ENCODE peak calls at places on chromosomes 1 and 21, in ten cellular contexts. One of them, this sample, is unnamed.

GRCh38 chr1:33641099-33641830 is 168.8 kb downstream of the ZSCAN20 start:
- DNase-seq in GM23338: peak; percentile 62
- DNase-seq in AG09319: no peak
- DNase-seq in epithelial cell of esophagus: peak; percentile 44
- DNase-seq in HFF-Myc: no peak
- DNase-seq in tibial artery: no peak
- DNase-seq in breast epithelium: no peak
- DNase-seq in Calu3: no peak
- DNase-seq in fibroblast of villous mesenchyme: peak; percentile 18
- DNase-seq in CD4-positive, alpha-beta T cell: no peak
- DNase-seq in this sample: no peak

GRCh38 chr1:79497193-79497773 is 490.8 kb upstream of the ADGRL4 start:
- DNase-seq in GM23338: peak; percentile 67
- DNase-seq in AG09319: no peak
- DNase-seq in epithelial cell of esophagus: peak; percentile 57
- DNase-seq in HFF-Myc: peak; percentile 14
- DNase-seq in tibial artery: no peak
- DNase-seq in breast epithelium: no peak
- DNase-seq in Calu3: peak; percentile 65
- DNase-seq in fibroblast of villous mesenchyme: peak; percentile 13
- DNase-seq in CD4-positive, alpha-beta T cell: no peak
- DNase-seq in this sample: no peak

GRCh38 chr1:92486251-92487077 is at the start of gene GFI1:
- DNase-seq in GM23338: peak; percentile 76
- DNase-seq in AG09319: no peak
- DNase-seq in epithelial cell of esophagus: no peak
- DNase-seq in HFF-Myc: no peak
- DNase-seq in tibial artery: no peak
- DNase-seq in breast epithelium: no peak
- DNase-seq in Calu3: no peak
- DNase-seq in fibroblast of villous mesenchyme: peak; percentile 23
- DNase-seq in CD4-positive, alpha-beta T cell: peak; percentile 51
- DNase-seq in this sample: peak; percentile 13

GRCh38 chr1:116345830-116346229 is 27.2 kb upstream of the ATP1A1 start:
- DNase-seq in GM23338: peak; percentile 72
- DNase-seq in AG09319: no peak
- DNase-seq in epithelial cell of esophagus: no peak
- DNase-seq in HFF-Myc: no peak
- DNase-seq in tibial artery: no peak
- DNase-seq in breast epithelium: no peak
- DNase-seq in Calu3: no peak
- DNase-seq in fibroblast of villous mesenchyme: no peak
- DNase-seq in CD4-positive, alpha-beta T cell: peak; percentile 55
- DNase-seq in this sample: no peak

GRCh38 chr1:97091679-97092078 is 370.1 kb downstream of the PTBP2 start:
- DNase-seq in GM23338: no peak
- DNase-seq in AG09319: no peak
- DNase-seq in epithelial cell of esophagus: no peak
- DNase-seq in HFF-Myc: no peak
- DNase-seq in tibial artery: no peak
- DNase-seq in breast epithelium: no peak
- DNase-seq in Calu3: no peak
- DNase-seq in fibroblast of villous mesenchyme: no peak
- DNase-seq in CD4-positive, alpha-beta T cell: no peak
- DNase-seq in this sample: no peak

GRCh38 chr1:185939142-185939541 is 205.0 kb downstream of the HMCN1 start:
- DNase-seq in GM23338: peak; percentile 56
- DNase-seq in AG09319: no peak
- DNase-seq in epithelial cell of esophagus: no peak
- DNase-seq in HFF-Myc: no peak
- DNase-seq in tibial artery: no peak
- DNase-seq in breast epithelium: no peak
- DNase-seq in Calu3: no peak
- DNase-seq in fibroblast of villous mesenchyme: no peak
- DNase-seq in CD4-positive, alpha-beta T cell: no peak
- DNase-seq in this sample: no peak

GRCh38 chr21:45299026-45299863 is 11.6 kb upstream of the POFUT2 start:
- DNase-seq in GM23338: no peak
- DNase-seq in AG09319: no peak
- DNase-seq in epithelial cell of esophagus: peak; percentile 55
- DNase-seq in HFF-Myc: no peak
- DNase-seq in tibial artery: peak; percentile 91
- DNase-seq in breast epithelium: peak; percentile 38
- DNase-seq in Calu3: no peak
- DNase-seq in fibroblast of villous mesenchyme: peak; percentile 89
- DNase-seq in CD4-positive, alpha-beta T cell: no peak
- DNase-seq in this sample: peak; percentile 59

GRCh38 chr1:195097316-195097715 is 1510.9 kb downstream of the KCNT2 start:
- DNase-seq in GM23338: no peak
- DNase-seq in AG09319: no peak
- DNase-seq in epithelial cell of esophagus: peak; percentile 73
- DNase-seq in HFF-Myc: no peak
- DNase-seq in tibial artery: no peak
- DNase-seq in breast epithelium: no peak
- DNase-seq in Calu3: peak; percentile 61
- DNase-seq in fibroblast of villous mesenchyme: no peak
- DNase-seq in CD4-positive, alpha-beta T cell: no peak
- DNase-seq in this sample: no peak

GRCh38 chr1:193042766-193043691 is 16.1 kb downstream of the UCHL5 start:
- DNase-seq in GM23338: no peak
- DNase-seq in AG09319: no peak
- DNase-seq in epithelial cell of esophagus: no peak
- DNase-seq in HFF-Myc: no peak
- DNase-seq in tibial artery: no peak
- DNase-seq in breast epithelium: no peak
- DNase-seq in Calu3: no peak
- DNase-seq in fibroblast of villous mesenchyme: no peak
- DNase-seq in CD4-positive, alpha-beta T cell: no peak
- DNase-seq in this sample: no peak

GRCh38 chr1:11912000-11912399 is 14.2 kb downstream of the KIAA2013 start:
- DNase-seq in GM23338: no peak
- DNase-seq in AG09319: no peak
- DNase-seq in epithelial cell of esophagus: no peak
- DNase-seq in HFF-Myc: no peak
- DNase-seq in tibial artery: no peak
- DNase-seq in breast epithelium: no peak
- DNase-seq in Calu3: no peak
- DNase-seq in fibroblast of villous mesenchyme: no peak
- DNase-seq in CD4-positive, alpha-beta T cell: no peak
- DNase-seq in this sample: no peak

GRCh38 chr1:203888807-203889251 is 27.4 kb downstream of the SNRPE start:
- DNase-seq in GM23338: no peak
- DNase-seq in AG09319: no peak
- DNase-seq in epithelial cell of esophagus: peak; percentile 79
- DNase-seq in HFF-Myc: peak; percentile 20
- DNase-seq in tibial artery: no peak
- DNase-seq in breast epithelium: no peak
- DNase-seq in Calu3: no peak
- DNase-seq in fibroblast of villous mesenchyme: peak; percentile 30
- DNase-seq in CD4-positive, alpha-beta T cell: no peak
- DNase-seq in this sample: no peak

GRCh38 chr21:43768868-43769167 is 7.3 kb downstream of the CSTB start:
- DNase-seq in GM23338: peak; percentile 25
- DNase-seq in AG09319: no peak
- DNase-seq in epithelial cell of esophagus: no peak
- DNase-seq in HFF-Myc: no peak
- DNase-seq in tibial artery: no peak
- DNase-seq in breast epithelium: no peak
- DNase-seq in Calu3: no peak
- DNase-seq in fibroblast of villous mesenchyme: no peak
- DNase-seq in CD4-positive, alpha-beta T cell: no peak
- DNase-seq in this sample: no peak

GRCh38 chr1:14804626-14805025 is 206.1 kb downstream of the KAZN start:
- DNase-seq in GM23338: peak; percentile 69
- DNase-seq in AG09319: no peak
- DNase-seq in epithelial cell of esophagus: no peak
- DNase-seq in HFF-Myc: no peak
- DNase-seq in tibial artery: no peak
- DNase-seq in breast epithelium: no peak
- DNase-seq in Calu3: peak; percentile 43
- DNase-seq in fibroblast of villous mesenchyme: no peak
- DNase-seq in CD4-positive, alpha-beta T cell: no peak
- DNase-seq in this sample: no peak
- TF ChIP-seq CTCF in GM23338: peak; percentile 72
- TF ChIP-seq CTCF in AG09319: peak; percentile 26
- TF ChIP-seq CTCF in epithelial cell of esophagus: peak; percentile 40
- TF ChIP-seq CTCF in HFF-Myc: peak; percentile 43
- TF ChIP-seq CTCF in tibial artery: no peak
- TF ChIP-seq CTCF in breast epithelium: peak; percentile 11
- TF ChIP-seq CTCF in Calu3: no peak
- TF ChIP-seq CTCF in fibroblast of villous mesenchyme: peak; percentile 32
- TF ChIP-seq CTCF in CD4-positive, alpha-beta T cell: no peak
- TF ChIP-seq CTCF in this sample: no peak

GRCh38 chr1:63742526-63742925 is 31.3 kb upstream of the ROR1 start:
- DNase-seq in GM23338: no peak
- DNase-seq in AG09319: no peak
- DNase-seq in epithelial cell of esophagus: no peak
- DNase-seq in HFF-Myc: no peak
- DNase-seq in tibial artery: no peak
- DNase-seq in breast epithelium: no peak
- DNase-seq in Calu3: no peak
- DNase-seq in fibroblast of villous mesenchyme: no peak
- DNase-seq in CD4-positive, alpha-beta T cell: no peak
- DNase-seq in this sample: no peak

GRCh38 chr1:63740432-63740831 is 33.4 kb upstream of the ROR1 start:
- DNase-seq in GM23338: no peak
- DNase-seq in AG09319: no peak
- DNase-seq in epithelial cell of esophagus: peak; percentile 53
- DNase-seq in HFF-Myc: no peak
- DNase-seq in tibial artery: no peak
- DNase-seq in breast epithelium: no peak
- DNase-seq in Calu3: no peak
- DNase-seq in fibroblast of villous mesenchyme: no peak
- DNase-seq in CD4-positive, alpha-beta T cell: no peak
- DNase-seq in this sample: no peak

DNA sequence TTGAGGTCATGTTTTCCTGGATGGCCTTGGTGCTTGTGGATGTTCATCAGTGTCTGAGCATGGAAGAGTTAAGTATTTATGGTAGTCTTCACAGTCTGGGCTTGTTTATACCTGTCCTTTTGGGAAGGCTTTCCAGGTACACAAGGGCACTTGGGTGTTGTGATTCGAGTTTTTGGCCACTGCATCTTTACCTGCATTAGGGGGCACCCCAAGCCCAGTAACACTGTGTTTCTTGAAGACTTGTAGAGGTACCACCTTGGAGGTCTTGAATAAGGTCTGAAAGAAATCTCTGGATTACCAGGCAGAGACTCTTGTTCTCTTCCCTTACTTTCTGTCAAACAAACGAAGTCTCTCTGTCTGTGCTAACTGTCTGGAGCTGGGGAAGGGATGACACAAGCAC is 34.4 kb upstream of the ROR1 start:
- DNase-seq in GM23338: peak; percentile 62
- DNase-seq in AG09319: no peak
- DNase-seq in epithelial cell of esophagus: peak; percentile 36
- DNase-seq in HFF-Myc: no peak
- DNase-seq in tibial artery: no peak
- DNase-seq in breast epithelium: no peak
- DNase-seq in Calu3: no peak
- DNase-seq in fibroblast of villous mesenchyme: no peak
- DNase-seq in CD4-positive, alpha-beta T cell: no peak
- DNase-seq in this sample: no peak
- TF ChIP-seq CTCF in GM23338: peak; percentile 76
- TF ChIP-seq CTCF in AG09319: no peak
- TF ChIP-seq CTCF in epithelial cell of esophagus: no peak
- TF ChIP-seq CTCF in HFF-Myc: no peak
- TF ChIP-seq CTCF in tibial artery: no peak
- TF ChIP-seq CTCF in breast epithelium: no peak
- TF ChIP-seq CTCF in Calu3: no peak
- TF ChIP-seq CTCF in fibroblast of villous mesenchyme: no peak
- TF ChIP-seq CTCF in CD4-positive, alpha-beta T cell: no peak
- TF ChIP-seq CTCF in this sample: no peak

DNA sequence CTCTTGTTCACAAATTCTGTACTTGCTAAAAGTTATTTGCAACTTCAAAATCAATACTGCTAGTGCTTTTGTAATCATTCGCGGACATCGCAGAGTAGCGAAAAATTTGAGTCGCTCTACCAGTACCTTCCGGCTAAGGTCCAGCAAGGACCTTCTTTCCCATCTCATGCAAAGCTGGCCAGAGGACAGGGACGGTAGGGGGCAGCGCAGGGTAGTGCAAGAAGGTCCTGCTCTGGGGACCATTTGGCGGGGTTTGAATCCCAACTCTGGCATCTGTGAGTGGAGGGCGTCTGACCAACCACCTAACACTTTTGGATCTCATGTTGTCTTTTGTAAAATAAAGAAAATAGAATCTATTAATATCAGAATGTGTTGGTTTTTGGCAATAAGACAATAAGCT is 258.3 kb downstream of the SPATA17 start:
- DNase-seq in GM23338: peak; percentile 91
- DNase-seq in AG09319: no peak
- DNase-seq in epithelial cell of esophagus: peak; percentile 4
- DNase-seq in HFF-Myc: no peak
- DNase-seq in tibial artery: no peak
- DNase-seq in breast epithelium: no peak
- DNase-seq in Calu3: peak; percentile 42
- DNase-seq in fibroblast of villous mesenchyme: peak; percentile 18
- DNase-seq in CD4-positive, alpha-beta T cell: no peak
- DNase-seq in this sample: peak; percentile 40
- TF ChIP-seq CTCF in GM23338: peak; percentile 96
- TF ChIP-seq CTCF in AG09319: no peak
- TF ChIP-seq CTCF in epithelial cell of esophagus: no peak
- TF ChIP-seq CTCF in HFF-Myc: peak; percentile 18
- TF ChIP-seq CTCF in tibial artery: no peak
- TF ChIP-seq CTCF in breast epithelium: no peak
- TF ChIP-seq CTCF in Calu3: peak; percentile 31
- TF ChIP-seq CTCF in fibroblast of villous mesenchyme: peak; percentile 65
- TF ChIP-seq CTCF in CD4-positive, alpha-beta T cell: no peak
- TF ChIP-seq CTCF in this sample: peak; percentile 50

GRCh38 chr21:34133392-34133791 is 60.0 kb downstream of the MRPS6 start:
- DNase-seq in GM23338: no peak
- DNase-seq in AG09319: no peak
- DNase-seq in epithelial cell of esophagus: no peak
- DNase-seq in HFF-Myc: no peak
- DNase-seq in tibial artery: no peak
- DNase-seq in breast epithelium: no peak
- DNase-seq in Calu3: no peak
- DNase-seq in fibroblast of villous mesenchyme: no peak
- DNase-seq in CD4-positive, alpha-beta T cell: no peak
- DNase-seq in this sample: no peak

GRCh38 chr21:34132202-34132601 is 58.8 kb downstream of the MRPS6 start:
- DNase-seq in GM23338: no peak
- DNase-seq in AG09319: no peak
- DNase-seq in epithelial cell of esophagus: no peak
- DNase-seq in HFF-Myc: no peak
- DNase-seq in tibial artery: peak; percentile 70
- DNase-seq in breast epithelium: no peak
- DNase-seq in Calu3: no peak
- DNase-seq in fibroblast of villous mesenchyme: no peak
- DNase-seq in CD4-positive, alpha-beta T cell: no peak
- DNase-seq in this sample: no peak

GRCh38 chr21:34132905-34133304 is 59.5 kb downstream of the MRPS6 start:
- DNase-seq in GM23338: no peak
- DNase-seq in AG09319: no peak
- DNase-seq in epithelial cell of esophagus: no peak
- DNase-seq in HFF-Myc: no peak
- DNase-seq in tibial artery: no peak
- DNase-seq in breast epithelium: no peak
- DNase-seq in Calu3: no peak
- DNase-seq in fibroblast of villous mesenchyme: no peak
- DNase-seq in CD4-positive, alpha-beta T cell: no peak
- DNase-seq in this sample: no peak

GRCh38 chr21:34135330-34135729 is 62.0 kb downstream of the MRPS6 start:
- DNase-seq in GM23338: no peak
- DNase-seq in AG09319: no peak
- DNase-seq in epithelial cell of esophagus: no peak
- DNase-seq in HFF-Myc: no peak
- DNase-seq in tibial artery: no peak
- DNase-seq in breast epithelium: no peak
- DNase-seq in Calu3: no peak
- DNase-seq in fibroblast of villous mesenchyme: no peak
- DNase-seq in CD4-positive, alpha-beta T cell: no peak
- DNase-seq in this sample: no peak

GRCh38 chr21:34133802-34134201 is 60.4 kb downstream of the MRPS6 start:
- DNase-seq in GM23338: peak; percentile 56
- DNase-seq in AG09319: no peak
- DNase-seq in epithelial cell of esophagus: no peak
- DNase-seq in HFF-Myc: no peak
- DNase-seq in tibial artery: no peak
- DNase-seq in breast epithelium: no peak
- DNase-seq in Calu3: no peak
- DNase-seq in fibroblast of villous mesenchyme: no peak
- DNase-seq in CD4-positive, alpha-beta T cell: no peak
- DNase-seq in this sample: no peak
- TF ChIP-seq CTCF in GM23338: peak; percentile 60
- TF ChIP-seq CTCF in AG09319: no peak
- TF ChIP-seq CTCF in epithelial cell of esophagus: peak; percentile 26
- TF ChIP-seq CTCF in HFF-Myc: peak; percentile 39
- TF ChIP-seq CTCF in tibial artery: peak; percentile 19
- TF ChIP-seq CTCF in breast epithelium: no peak
- TF ChIP-seq CTCF in Calu3: no peak
- TF ChIP-seq CTCF in fibroblast of villous mesenchyme: peak; percentile 49
- TF ChIP-seq CTCF in CD4-positive, alpha-beta T cell: peak; percentile 24
- TF ChIP-seq CTCF in this sample: peak; percentile 70

This sample was measured in BE2C.